ENCODE peak calls at places on chromosomes 7 and 10, in eight cellular contexts. J, T, R, S, W, I, V and B are unnamed samples.

GRCh38 chr7:42342381-42342780 is 105.4 kb upstream of the GLI3 start:
- DNase-seq in S (no peak), J (no peak), I (no peak), R (no peak), W (no peak), V (no peak), T (no peak), B (no peak)

GRCh38 chr7:13044309-13044708 is 356.9 kb downstream of the ARL4A start:
- DNase-seq in S (no peak), V (no peak), T (no peak), R (no peak), W (no peak), J (no peak), I (no peak), B (no peak)

GRCh38 chr7:116180302-116180701 is 30.0 kb upstream of the TES start:
- DNase-seq in S (peak), I (no peak), T (no peak), W (no peak), V (no peak), R (peak), J (no peak), B (no peak)

GRCh38 chr7:140176271-140176701 is 497 bp downstream of the KDM7A start:
- DNase-seq in J (peak), S (peak), R (no peak), T (no peak), I (peak), W (no peak), V (no peak), B (no peak)

GRCh38 chr10:30056281-30056680 is 3.1 kb downstream of the JCAD start:
- DNase-seq in T (no peak), I (no peak), R (no peak), W (no peak), V (no peak), S (no peak), J (no peak), B (no peak)

GRCh38 chr10:97915761-97916160 is 66.1 kb downstream of the GOLGA7B start:
- DNase-seq in J (no peak), S (no peak), T (no peak), W (no peak), I (no peak), V (no peak), R (no peak), B (no peak)

GRCh38 chr7:9149499-9150082 is 716.2 kb downstream of the NXPH1 start:
- DNase-seq in W (no peak), V (no peak), J (no peak), I (no peak), T (no peak), R (peak), S (no peak), B (no peak)

GRCh38 chr10:86168256-86168655 is 198.3 kb downstream of the GRID1 start:
- DNase-seq in J (no peak), W (no peak), S (no peak), V (no peak), R (no peak), T (no peak), I (no peak), B (no peak)

GRCh38 chr7:49670991-49671390 is 102.4 kb upstream of the VWC2 start:
- DNase-seq in S (no peak), J (no peak), T (no peak), V (no peak), W (no peak), I (no peak), R (peak), B (no peak)

GRCh38 chr7:145293120-145293792 is 457.4 kb upstream of the TPK1 start:
- DNase-seq in T (no peak), R (no peak), I (no peak), S (no peak), W (no peak), J (no peak), V (no peak), B (no peak)

GRCh38 chr7:69896100-69896499 is 297.8 kb downstream of the AUTS2 start:
- DNase-seq in V (no peak), T (no peak), I (no peak), S (no peak), W (no peak), R (no peak), J (no peak), B (peak)

GRCh38 chr7:30923009-30923773 is 11.5 kb downstream of the AQP1 start:
- DNase-seq in I (no peak), J (no peak), R (no peak), T (no peak), S (peak), W (no peak), V (no peak), B (peak)

GRCh38 chr7:154505362-154505761 is 453.2 kb downstream of the DPP6 start:
- DNase-seq in W (no peak), S (no peak), R (no peak), J (no peak), T (no peak), I (no peak), V (no peak), B (no peak)

GRCh38 chr7:464177-464711 is 55.4 kb downstream of the PDGFA start:
- DNase-seq in T (no peak), R (no peak), J (no peak), V (no peak), W (no peak), S (no peak), I (no peak), B (no peak)

GRCh38 chr7:135492151-135492550 is 17.8 kb downstream of the CNOT4 start:
- DNase-seq in S (no peak), I (no peak), W (no peak), R (no peak), V (no peak), T (no peak), J (no peak), B (no peak)

GRCh38 chr7:143048827-143049226 is 3.3 kb upstream of the OR6V1 start:
- DNase-seq in W (no peak), I (no peak), T (no peak), J (no peak), R (no peak), S (no peak), V (no peak), B (no peak)

GRCh38 chr7:93036807-93037206 is 81.0 kb downstream of the SAMD9 start:
- DNase-seq in J (no peak), V (no peak), W (no peak), S (no peak), R (peak), T (no peak), I (no peak), B (no peak)

GRCh38 chr7:31874631-31875374 is 187.8 kb downstream of the PPP1R17 start:
- DNase-seq in R (no peak), I (no peak), S (no peak), V (no peak), J (no peak), W (no peak), T (no peak), B (no peak)

GRCh38 chr10:82160291-82160690 is 285.3 kb downstream of the NRG3 start:
- DNase-seq in J (no peak), S (no peak), T (no peak), V (no peak), I (no peak), R (peak), W (no peak), B (no peak)

GRCh38 chr7:44067064-44067951 is 1.9 kb upstream of the PGAM2 start:
- DNase-seq in R (no peak), I (no peak), S (no peak), J (no peak), W (no peak), T (no peak), V (no peak), B (no peak)

GRCh38 chr7:108093903-108094302 is 36.3 kb downstream of the LAMB4 start:
- DNase-seq in T (no peak), V (no peak), W (no peak), R (no peak), S (no peak), J (no peak), I (no peak), B (no peak)

GRCh38 chr7:27994639-27995038 is 186.0 kb downstream of the JAZF1 start:
- DNase-seq in W (no peak), V (no peak), I (no peak), J (no peak), T (no peak), S (no peak), R (peak), B (no peak)

GRCh38 chr7:29315302-29316270 is 121.0 kb downstream of the CHN2 start:
- DNase-seq in V (no peak), T (no peak), J (no peak), S (no peak), R (no peak), I (no peak), W (no peak), B (no peak)

GRCh38 chr10:129110780-129111179 is 356.3 kb upstream of the MGMT start:
- DNase-seq in W (no peak), I (no peak), R (no peak), T (no peak), V (no peak), J (no peak), S (no peak), B (no peak)

GRCh38 chr7:3747452-3747851 is 446.4 kb downstream of the SDK1 start:
- DNase-seq in W (no peak), S (no peak), I (no peak), R (no peak), V (no peak), J (no peak), T (no peak), B (no peak)

GRCh38 chr7:1925973-1926907 is 256.2 kb downstream of the ELFN1 start:
- DNase-seq in J (peak), S (no peak), I (peak), T (no peak), V (no peak), R (no peak), W (no peak), B (no peak)

GRCh38 chr10:127976701-127977367 is 69.9 kb downstream of the PTPRE start:
- DNase-seq in I (no peak), V (no peak), R (no peak), S (no peak), J (no peak), T (no peak), W (no peak), B (no peak)

GRCh38 chr7:132435016-132435990 is 141.0 kb downstream of the PLXNA4 start:
- DNase-seq in J (no peak), I (no peak), W (no peak), S (no peak), T (no peak), R (no peak), V (no peak), B (no peak)

GRCh38 chr10:1180836-1181235 is 124.7 kb downstream of the WDR37 start:
- DNase-seq in S (peak), V (no peak), R (no peak), I (no peak), J (no peak), W (no peak), T (no peak), B (no peak)

GRCh38 chr10:86169066-86169465 is 197.5 kb downstream of the GRID1 start:
- DNase-seq in V (no peak), R (no peak), W (no peak), S (no peak), I (no peak), T (no peak), J (no peak), B (no peak)

GRCh38 chr10:33706191-33706590 is 371.7 kb upstream of the NRP1 start:
- DNase-seq in W (peak), R (peak), I (no peak), T (no peak), S (no peak), V (no peak), J (no peak), B (no peak)

GRCh38 chr7:50353894-50354595 is 49.5 kb downstream of the IKZF1 start:
- DNase-seq in R (no peak), I (no peak), T (no peak), S (no peak), W (no peak), J (no peak), V (no peak), B (no peak)

GRCh38 chr10:124249812-124250432 is 156.5 kb upstream of the CHST15 start:
- DNase-seq in T (no peak), I (no peak), R (no peak), S (no peak), J (no peak), V (no peak), W (no peak), B (no peak)

GRCh38 chr7:81736088-81736487 is 33.8 kb downstream of the HGF start:
- DNase-seq in R (no peak), W (no peak), S (no peak), I (no peak), T (no peak), J (no peak), V (no peak), B (no peak)

GRCh38 chr10:78756604-78757442 is 311.9 kb upstream of the ZMIZ1 start:
- DNase-seq in J (no peak), S (peak), R (peak), W (peak), I (no peak), V (no peak), T (no peak), B (no peak)

GRCh38 chr10:131760416-131761166 is 140.2 kb upstream of the PPP2R2D start:
- DNase-seq in W (no peak), V (no peak), T (no peak), J (no peak), I (no peak), R (no peak), S (no peak), B (no peak)

GRCh38 chr7:53642361-53642760 is 606.9 kb downstream of the POM121L12 start:
- DNase-seq in J (no peak), I (no peak), T (no peak), V (no peak), S (no peak), W (no peak), R (peak), B (no peak)

GRCh38 chr7:22443370-22444180 is 56.4 kb downstream of the STEAP1B start:
- DNase-seq in W (no peak), S (no peak), T (no peak), V (no peak), I (no peak), J (no peak), R (peak), B (no peak)

GRCh38 chr10:118057351-118057750 is 10.6 kb upstream of the RAB11FIP2 start:
- DNase-seq in V (no peak), R (no peak), T (no peak), I (no peak), S (no peak), J (no peak), W (no peak), B (no peak)

GRCh38 chr7:66281678-66282593 is 76.8 kb downstream of the TPST1 start:
- DNase-seq in V (no peak), R (peak), W (peak), I (no peak), J (no peak), T (no peak), S (no peak), B (no peak)